ENCODE peak calls at places on chromosome 18, in four cellular contexts. Q is A549, X is heart right ventricle, K is left ventricle myocardium inferior. F is an unnamed sample.

GRCh38 chr18:7760967-7761946 is 194.1 kb downstream of the PTPRM start:
- DNase-seq in Q (peak), X (no peak), K (no peak), F (no peak)

GRCh38 chr18:6575908-6576307 is 153.6 kb upstream of the ARHGAP28 start:
- DNase-seq in Q (no peak), X (no peak), K (no peak), F (no peak)

GRCh38 chr18:55031979-55032378 is 72.7 kb upstream of the CCDC68 start:
- DNase-seq in Q (no peak), X (no peak), K (no peak), F (no peak)

GRCh38 chr18:64017870-64018269 is 48.0 kb downstream of the SERPINB8 start:
- DNase-seq in Q (peak), X (no peak), K (no peak), F (no peak)

GRCh38 chr18:7740815-7741214 is 173.7 kb downstream of the PTPRM start:
- DNase-seq in Q (no peak), X (no peak), K (no peak), F (no peak)

GRCh38 chr18:22210331-22210754 is 41.0 kb downstream of the GATA6 start:
- DNase-seq in Q (peak), X (no peak), K (no peak), F (no peak)

GRCh38 chr18:39149211-39149806 is 1583.7 kb upstream of the CELF4 start:
- DNase-seq in Q (no peak), X (no peak), K (no peak), F (no peak)

GRCh38 chr18:62331581-62332436 is 6.7 kb downstream of the TNFRSF11A start:
- DNase-seq in Q (no peak), X (peak), K (peak), F (no peak)

GRCh38 chr18:30183766-30184165 is 858.8 kb downstream of the DSC3 start:
- DNase-seq in Q (no peak), X (no peak), K (no peak), F (no peak)

GRCh38 chr18:79583984-79584401 is 95.6 kb upstream of the CTDP1 start:
- DNase-seq in Q (no peak), X (no peak), K (peak), F (peak)

GRCh38 chr18:2515908-2516625 is 55.2 kb downstream of the METTL4 start:
- DNase-seq in Q (peak), X (no peak), K (no peak), F (no peak)

GRCh38 chr18:54130177-54130576 is 94.3 kb downstream of the MBD2 start:
- DNase-seq in Q (no peak), X (no peak), K (no peak), F (no peak)

DNA sequence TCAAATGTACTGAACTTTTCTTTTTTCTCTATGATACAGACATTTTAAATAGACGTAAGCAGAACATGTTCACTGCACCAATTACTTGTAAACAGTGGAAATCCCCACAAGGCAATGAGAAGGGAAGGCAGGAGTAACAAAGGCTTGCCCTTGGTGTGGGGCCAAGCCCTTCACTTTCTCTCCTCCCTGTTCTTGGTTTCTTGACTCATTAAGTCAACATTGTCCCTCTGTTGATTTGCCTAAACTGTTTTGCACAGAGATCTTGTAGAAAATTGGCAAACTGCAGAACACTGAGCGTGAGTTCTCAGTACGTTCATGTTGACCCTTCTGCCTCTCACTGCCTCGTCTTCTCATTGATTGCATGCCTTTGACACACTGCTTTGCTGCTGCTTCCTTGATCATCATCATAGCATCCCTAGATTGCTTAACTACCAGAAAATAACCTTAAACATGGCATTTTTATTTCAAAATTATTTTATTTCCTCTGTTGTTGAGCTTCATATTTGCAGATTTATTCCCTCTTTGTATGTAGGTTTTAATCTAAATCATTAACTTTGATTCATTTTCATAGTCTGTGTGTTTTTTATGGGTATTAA is 257.7 kb downstream of the PTGR3 start:
- DNase-seq in Q (peak), X (peak), K (no peak), F (no peak)
- H3K4me3 ChIP-seq in Q (no peak), X (no peak), K (no peak), F (no peak)

DNA sequence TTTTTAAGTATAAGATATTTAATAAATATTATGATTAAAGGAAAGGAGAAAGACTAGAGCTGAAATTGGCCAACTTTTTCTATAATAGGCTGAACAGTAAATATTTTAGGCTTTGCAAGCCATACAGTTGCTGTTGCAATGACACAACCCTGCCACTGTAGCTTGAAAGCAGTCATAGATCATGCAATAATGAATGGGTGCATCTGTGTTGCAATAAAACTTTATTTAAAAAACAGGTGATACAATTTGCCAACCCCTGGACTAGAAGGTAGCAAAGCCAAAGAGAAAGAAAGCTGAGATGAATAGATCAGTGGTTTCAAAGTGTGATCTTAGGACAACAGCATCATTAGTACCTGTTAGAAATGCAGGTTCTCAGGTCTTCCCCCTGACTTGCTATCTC is 219.1 kb downstream of the SETBP1 start:
- DNase-seq in Q (no peak), X (no peak), K (no peak), F (no peak)
- TF ChIP-seq CTCF in Q (no peak), X (no peak), K (no peak), F (no peak)

DNA sequence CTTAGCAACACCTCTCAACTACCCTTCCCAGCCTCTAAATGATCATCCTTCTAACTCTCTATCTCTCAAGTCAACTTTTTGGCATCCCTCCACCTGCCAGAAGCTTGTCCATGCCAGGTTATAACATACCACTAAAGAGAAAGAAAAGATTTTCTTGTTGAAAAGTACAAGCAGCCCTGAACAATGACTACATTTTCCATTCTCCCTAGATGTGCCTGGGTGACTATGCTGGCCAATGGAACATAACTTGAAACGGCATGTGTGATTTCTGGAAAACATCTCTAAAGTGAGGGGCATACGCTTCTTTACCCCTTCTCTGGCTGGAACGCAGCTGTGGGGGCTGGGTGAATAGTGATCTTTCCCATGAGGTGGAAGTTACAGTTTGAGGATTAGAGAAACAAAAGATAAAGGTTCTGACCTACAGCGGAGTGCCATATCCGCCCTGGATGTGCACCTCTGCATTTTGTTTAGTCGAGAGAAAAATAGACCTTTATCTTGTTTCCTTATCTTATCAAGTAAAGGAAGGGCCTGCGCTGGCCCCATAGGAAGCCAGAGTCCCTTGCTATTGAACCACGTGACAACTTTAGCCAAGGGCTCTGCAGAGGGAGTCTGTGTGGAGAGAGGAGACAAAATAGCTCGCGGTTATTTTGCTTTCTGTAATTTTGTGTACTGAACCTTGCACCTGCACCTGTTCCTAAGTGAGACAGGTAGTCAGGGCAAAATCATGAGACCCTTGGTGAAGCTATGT is 436.8 kb downstream of the TGIF1 start:
- DNase-seq in Q (no peak), X (peak), K (no peak), F (no peak)
- H3K27ac ChIP-seq in Q (no peak), X (peak), K (peak), F (no peak)

GRCh38 chr18:34697891-34698290 is 12.2 kb upstream of the DTNA start:
- DNase-seq in Q (no peak), X (no peak), K (no peak), F (no peak)

GRCh38 chr18:34697233-34697632 is 12.9 kb upstream of the DTNA start:
- DNase-seq in Q (no peak), X (no peak), K (no peak), F (no peak)

GRCh38 chr18:34704823-34705222 is 5.3 kb upstream of the DTNA start:
- DNase-seq in Q (no peak), X (no peak), K (no peak), F (no peak)

GRCh38 chr18:34702814-34703213 is 7.3 kb upstream of the DTNA start:
- DNase-seq in Q (no peak), X (no peak), K (no peak), F (no peak)

GRCh38 chr18:34701911-34702310 is 8.2 kb upstream of the DTNA start:
- DNase-seq in Q (no peak), X (no peak), K (no peak), F (no peak)
- H3K4me3 ChIP-seq in Q (no peak), X (no peak), K (no peak), F (no peak)

DNA sequence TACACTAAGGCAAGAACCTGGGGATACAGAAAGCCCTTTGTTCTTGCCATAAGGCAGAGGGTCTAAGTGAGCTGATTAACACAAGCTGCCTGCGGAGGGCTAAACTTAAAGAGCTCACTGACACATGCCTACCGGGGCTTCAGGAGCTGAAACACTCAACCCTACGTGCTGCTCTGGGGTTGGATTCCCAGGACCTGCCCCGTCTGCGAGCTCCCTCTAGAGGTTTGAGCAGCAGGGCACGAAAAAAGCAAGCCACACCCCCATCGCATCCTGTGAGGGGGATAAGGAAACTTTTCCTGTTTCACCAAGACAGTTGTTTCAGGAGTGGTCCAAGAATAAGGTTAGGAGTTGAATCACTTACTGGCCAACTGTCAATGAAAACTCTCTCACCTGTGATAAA is 562.1 kb downstream of the TMX3 start:
- DNase-seq in Q (peak), X (no peak), K (no peak), F (no peak)
- TF ChIP-seq CTCF in Q (no peak), X (no peak), K (no peak), F (no peak)

DNA sequence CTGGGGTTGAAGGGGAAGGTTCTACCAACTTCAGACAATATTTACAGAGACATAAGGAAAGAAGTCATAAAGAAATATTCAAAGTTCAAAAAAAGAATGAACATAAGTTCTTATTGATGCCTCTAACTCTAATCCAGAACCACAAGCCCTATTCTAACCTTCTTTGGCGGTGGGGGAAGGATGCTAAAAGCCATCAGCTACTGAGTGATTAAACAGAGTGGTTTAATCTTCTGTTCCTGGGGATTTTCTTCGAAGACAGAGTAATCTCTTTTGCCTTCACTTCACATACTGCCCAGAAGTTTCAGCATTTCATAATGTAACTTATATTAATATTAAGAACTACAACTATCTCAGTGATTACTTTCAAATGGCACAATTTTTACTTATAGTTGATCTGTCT is 51.2 kb upstream of the TXNDC2 start:
- DNase-seq in Q (no peak), X (no peak), K (no peak), F (no peak)
- H3K27ac ChIP-seq in Q (no peak), X (no peak), K (no peak), F (no peak)

F was measured in coronary artery.